ENCODE peak calls at places on chromosomes 3 and 15, in four cellular contexts. I, S, B and G are unnamed samples.

GRCh38 chr15:66702035-66702769 is at the start of gene SMAD6:
- DNase-seq in I (peak; percentile 92), S (peak; percentile 50), B (peak; percentile 93), G (peak; percentile 93)

GRCh38 chr3:72086051-72086711 is 301.2 kb upstream of the PROK2 start:
- DNase-seq in I (no peak), S (no peak), B (no peak), G (peak; percentile 47)

GRCh38 chr3:63508305-63508704 is 144.2 kb upstream of the SNTN start:
- DNase-seq in I (peak; percentile 72), S (no peak), B (no peak), G (no peak)

GRCh38 chr3:60877188-60877587 is 374.1 kb downstream of the FHIT start:
- DNase-seq in I (no peak), S (no peak), B (no peak), G (no peak)

GRCh38 chr3:187739561-187740445 is 5.5 kb downstream of the BCL6 start:
- DNase-seq in I (peak; percentile 76), S (peak; percentile 73), B (peak; percentile 95), G (peak; percentile 86)

GRCh38 chr3:25910997-25911396 is 121.1 kb downstream of the OXSM start:
- DNase-seq in I (no peak), S (peak; percentile 16), B (no peak), G (peak; percentile 34)

GRCh38 chr3:66675383-66675782 is 174.6 kb upstream of the LRIG1 start:
- DNase-seq in I (peak; percentile 16), S (no peak), B (no peak), G (no peak)

GRCh38 chr3:120182613-120183524 is 88.6 kb upstream of the GSK3B start:
- DNase-seq in I (peak; percentile 60), S (no peak), B (no peak), G (peak; percentile 24)

GRCh38 chr3:117019082-117019713 is 309.6 kb downstream of the TUSC7 start:
- DNase-seq in I (peak; percentile 28), S (no peak), B (peak; percentile 53), G (peak; percentile 47)

GRCh38 chr15:42107483-42107882 is 13.1 kb upstream of the PLA2G4D start:
- DNase-seq in I (peak; percentile 25), S (no peak), B (no peak), G (no peak)

GRCh38 chr3:45176912-45177311 is 30.7 kb upstream of the CDCP1 start:
- DNase-seq in I (no peak), S (no peak), B (no peak), G (no peak)

GRCh38 chr3:119322021-119322522 is 27.9 kb downstream of the ARHGAP31 start:
- DNase-seq in I (peak; percentile 51), S (no peak), B (no peak), G (no peak)

GRCh38 chr3:55522077-55522476 is 35.0 kb upstream of the WNT5A start:
- DNase-seq in I (no peak), S (no peak), B (no peak), G (peak; percentile 29)

GRCh38 chr3:155890671-155891190 is 20.3 kb downstream of the GMPS start:
- DNase-seq in I (no peak), S (no peak), B (no peak), G (no peak)

GRCh38 chr3:50371133-50371670 is 11.9 kb upstream of the TMEM115 start:
- DNase-seq in I (peak; percentile 23), S (no peak), B (no peak), G (no peak)

GRCh38 chr3:165011557-165011956 is 66.7 kb downstream of the SI start:
- DNase-seq in I (no peak), S (no peak), B (no peak), G (no peak)

GRCh38 chr3:179474480-179474879 is 23.2 kb upstream of the GNB4 start:
- DNase-seq in I (no peak), S (no peak), B (no peak), G (no peak)

GRCh38 chr3:179476215-179476614 is 24.9 kb upstream of the GNB4 start:
- DNase-seq in I (no peak), S (no peak), B (no peak), G (no peak)

GRCh38 chr3:179473565-179473964 is 22.3 kb upstream of the GNB4 start:
- DNase-seq in I (no peak), S (no peak), B (no peak), G (no peak)
- H3K4me1 ChIP-seq in I (no peaks in the 10 kb centered on the region), S (no peaks in the 10 kb centered on the region), B (no peaks in the 10 kb centered on the region), G (no peaks in the 10 kb centered on the region)

DNA sequence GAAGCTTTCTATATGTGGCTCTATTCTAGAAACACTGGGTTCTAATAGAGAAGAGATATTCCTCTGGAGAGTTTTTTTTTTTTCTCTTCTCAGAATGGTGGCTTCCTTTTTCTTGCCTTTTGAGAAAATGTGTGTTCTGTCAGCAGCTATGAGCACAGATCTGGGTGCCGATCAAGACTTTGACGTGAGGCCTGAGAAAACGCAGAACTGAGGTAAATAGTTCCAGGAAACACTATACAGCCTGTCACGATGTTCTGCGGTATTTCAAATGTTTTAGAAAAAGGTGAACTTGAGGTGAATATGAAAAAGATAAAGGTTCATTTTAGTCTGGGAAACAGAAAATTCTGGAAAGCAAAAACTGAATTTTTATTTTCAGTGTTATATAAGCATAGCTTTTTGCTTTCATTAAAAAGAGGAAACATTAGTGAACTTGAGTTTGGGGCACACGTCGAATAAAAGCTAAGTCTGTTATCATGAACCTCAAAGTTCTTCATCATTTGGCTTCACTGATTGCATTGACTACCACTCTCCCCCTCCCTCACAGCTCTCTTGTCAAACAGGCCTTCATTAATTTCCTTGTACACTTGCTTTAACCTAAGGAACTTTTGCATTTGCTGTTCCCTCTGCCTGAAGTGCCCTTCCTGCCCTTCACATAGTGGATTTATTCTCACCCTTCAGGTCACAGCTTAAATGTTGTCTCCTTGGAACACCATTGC is 265.1 kb downstream of the NFKBIZ start:
- DNase-seq in I (no peak), S (peak; percentile 19), B (peak; percentile 59), G (no peak)
- H3K4me3 ChIP-seq in I (no peak overlapping the region), S (peak overlapping the region; percentile 3), B (no peak overlapping the region), G (no peak overlapping the region)

DNA sequence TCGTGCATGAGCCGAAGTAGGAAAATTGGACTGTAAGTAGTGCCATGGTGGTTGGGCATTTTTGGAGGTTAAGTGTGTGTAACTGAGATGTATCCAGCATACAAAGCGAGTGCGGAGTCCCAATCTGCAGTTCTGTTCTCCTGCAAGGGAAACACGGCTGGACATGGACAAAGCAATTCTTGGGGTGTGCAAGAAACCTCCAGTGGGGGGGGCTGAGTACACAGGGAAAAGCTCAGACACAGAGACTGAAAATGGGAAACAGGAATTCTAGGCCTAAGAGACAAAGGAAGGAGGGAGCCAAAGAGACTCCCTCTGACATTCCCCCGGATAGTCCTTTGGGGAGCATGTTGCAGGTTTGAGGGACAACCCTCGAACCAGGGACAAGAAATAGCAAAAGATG is 83.2 kb upstream of the PLSCR4 start:
- DNase-seq in I (peak; percentile 6), S (no peak), B (peak; percentile 32), G (no peak)
- TF ChIP-seq CTCF in I (peak; percentile 57), S (no peak), B (peak; percentile 29), G (no peak)

DNA sequence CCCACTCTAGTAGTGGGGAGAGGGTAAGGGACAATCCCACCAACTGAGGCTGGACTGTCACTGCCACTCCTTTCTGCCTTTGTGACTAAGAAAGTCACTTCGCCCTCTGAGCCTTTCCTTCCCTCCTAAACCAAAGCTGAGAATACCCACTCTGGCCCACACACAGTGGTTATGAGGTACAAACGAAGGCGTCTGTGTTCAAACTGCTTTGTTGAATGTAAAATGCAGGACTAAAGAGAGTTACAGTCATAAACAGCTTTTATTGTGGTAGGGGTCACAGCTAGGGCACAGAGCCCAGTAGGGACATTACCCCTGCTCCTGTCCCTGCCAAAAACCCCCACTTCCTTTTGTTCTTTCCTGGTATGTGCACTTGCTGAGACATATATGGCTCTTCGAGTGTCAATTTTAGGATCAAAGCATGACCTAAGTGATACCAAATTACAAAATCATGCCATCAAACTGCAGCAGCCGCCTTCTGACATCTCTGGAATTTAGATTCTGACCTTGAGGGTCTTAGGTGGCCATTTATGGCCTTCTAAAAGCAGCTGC is 45.1 kb downstream of the CTDSPL start:
- DNase-seq in I (no peak), S (no peak), B (no peak), G (no peak)
- H3K4me1 ChIP-seq in I (peaks cover 20% of the 10 kb centered on the region), S (peaks cover 27% of the 10 kb centered on the region), B (peaks cover 13% of the 10 kb centered on the region), G (peaks cover 24% of the 10 kb centered on the region)